ENCODE peak calls at places on chromosomes 4 and X, in six cellular contexts. One of them, this sample, is unnamed. For H3K4me1, the result is how much of the 10 kb centered on the place peaks cover.

GRCh38 chr4:24862073-24862751 is 50.6 kb downstream of the CCDC149 start:
- DNase-seq in tibial nerve: no peak
- DNase-seq in transverse colon: no peak
- DNase-seq in K562: no peak
- DNase-seq in A549: no peak
- DNase-seq in stomach: no peak
- DNase-seq in this sample: no peak

GRCh38 chrX:9997041-9997440 is 29.9 kb downstream of the CLDN34 start:
- DNase-seq in tibial nerve: no peak
- DNase-seq in transverse colon: no peak
- DNase-seq in K562: no peak
- DNase-seq in A549: no peak
- DNase-seq in stomach: no peak
- DNase-seq in this sample: no peak

GRCh38 chrX:21700967-21701366 is 42.8 kb upstream of the KLHL34 start:
- DNase-seq in tibial nerve: no peak
- DNase-seq in transverse colon: no peak
- DNase-seq in K562: no peak
- DNase-seq in A549: no peak
- DNase-seq in stomach: no peak
- DNase-seq in this sample: no peak

GRCh38 chrX:46587753-46588171 is 14.2 kb downstream of the CHST7 start:
- DNase-seq in tibial nerve: peak
- DNase-seq in transverse colon: no peak
- DNase-seq in K562: no peak
- DNase-seq in A549: no peak
- DNase-seq in stomach: no peak
- DNase-seq in this sample: no peak

GRCh38 chr4:54958236-54958635 is 167.2 kb downstream of the KDR start:
- DNase-seq in tibial nerve: no peak
- DNase-seq in transverse colon: no peak
- DNase-seq in K562: no peak
- DNase-seq in A549: no peak
- DNase-seq in stomach: no peak
- DNase-seq in this sample: no peak

GRCh38 chrX:109827772-109828171 is 94.7 kb upstream of the ACSL4 start:
- DNase-seq in tibial nerve: no peak
- DNase-seq in transverse colon: no peak
- DNase-seq in K562: no peak
- DNase-seq in A549: no peak
- DNase-seq in stomach: no peak
- DNase-seq in this sample: no peak

GRCh38 chrX:56057325-56057724 is 174.8 kb upstream of the KLF8 start:
- DNase-seq in tibial nerve: no peak
- DNase-seq in transverse colon: no peak
- DNase-seq in K562: no peak
- DNase-seq in A549: no peak
- DNase-seq in stomach: no peak
- DNase-seq in this sample: no peak

GRCh38 chr4:3287271-3287971 is 5.4 kb upstream of the RGS12 start:
- DNase-seq in tibial nerve: no peak
- DNase-seq in transverse colon: no peak
- DNase-seq in K562: no peak
- DNase-seq in A549: no peak
- DNase-seq in stomach: peak
- DNase-seq in this sample: no peak

GRCh38 chr4:79046191-79046590 is 107.0 kb upstream of the PAQR3 start:
- DNase-seq in tibial nerve: no peak
- DNase-seq in transverse colon: no peak
- DNase-seq in K562: no peak
- DNase-seq in A549: no peak
- DNase-seq in stomach: no peak
- DNase-seq in this sample: no peak

GRCh38 chrX:9659571-9660195 is 106.0 kb downstream of the GPR143 start:
- DNase-seq in tibial nerve: no peak
- DNase-seq in transverse colon: no peak
- DNase-seq in K562: no peak
- DNase-seq in A549: no peak
- DNase-seq in stomach: no peak
- DNase-seq in this sample: no peak

GRCh38 chr4:76588268-76588667 is 153.2 kb downstream of the SHROOM3 start:
- DNase-seq in tibial nerve: no peak
- DNase-seq in transverse colon: no peak
- DNase-seq in K562: no peak
- DNase-seq in A549: no peak
- DNase-seq in stomach: no peak
- DNase-seq in this sample: no peak
- H3K27ac ChIP-seq in tibial nerve: no peak
- H3K27ac ChIP-seq in transverse colon: peak
- H3K27ac ChIP-seq in K562: no peak
- H3K27ac ChIP-seq in A549: peak
- H3K27ac ChIP-seq in stomach: peak
- H3K27ac ChIP-seq in this sample: peak

DNA sequence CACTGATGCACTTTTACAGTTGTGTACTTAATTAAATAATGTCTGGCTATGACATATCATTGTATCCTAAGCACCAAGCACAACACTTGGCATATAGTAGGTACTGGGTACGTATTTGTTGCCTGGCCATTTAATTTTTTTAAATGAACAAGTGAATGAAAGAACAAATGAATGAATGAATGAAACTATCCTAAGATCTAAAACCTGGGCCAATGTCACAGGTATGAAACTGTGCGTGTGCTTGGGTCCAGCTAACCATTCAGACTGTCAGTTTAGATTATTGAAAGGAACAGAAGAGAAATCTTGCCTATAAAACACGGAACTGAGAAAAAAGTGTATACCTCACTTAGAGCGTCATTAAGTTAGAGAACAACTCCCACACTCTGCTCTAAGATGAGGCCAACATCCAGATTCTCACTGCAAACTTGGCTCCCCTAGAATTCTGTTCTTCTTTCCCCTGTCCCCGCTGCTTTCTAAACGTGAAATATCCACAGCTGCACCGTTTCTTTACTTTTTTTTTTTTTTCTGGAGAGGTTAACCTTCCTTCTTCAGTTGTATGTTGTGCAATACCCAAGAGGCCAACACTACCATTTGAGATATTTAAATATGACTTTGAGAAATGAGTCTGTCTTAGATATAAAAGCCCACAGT is 17.3 kb upstream of the SEL1L3 start:
- DNase-seq in tibial nerve: no peak
- DNase-seq in transverse colon: no peak
- DNase-seq in K562: no peak
- DNase-seq in A549: no peak
- DNase-seq in stomach: no peak
- DNase-seq in this sample: no peak
- H3K4me1 ChIP-seq in tibial nerve: under half
- H3K4me1 ChIP-seq in transverse colon: under half
- H3K4me1 ChIP-seq in K562: under half
- H3K4me1 ChIP-seq in A549: under half
- H3K4me1 ChIP-seq in stomach: under half
- H3K4me1 ChIP-seq in this sample: under half

GRCh38 chr4:173214661-173215060 is 46.0 kb downstream of the GALNT7 start:
- DNase-seq in tibial nerve: no peak
- DNase-seq in transverse colon: no peak
- DNase-seq in K562: no peak
- DNase-seq in A549: no peak
- DNase-seq in stomach: peak
- DNase-seq in this sample: no peak
- TF ChIP-seq EP300 in tibial nerve: no peak
- TF ChIP-seq EP300 in transverse colon: no peak
- TF ChIP-seq EP300 in K562: no peak
- TF ChIP-seq EP300 in A549: no peak
- TF ChIP-seq EP300 in stomach: no peak
- TF ChIP-seq EP300 in this sample: no peak

DNA sequence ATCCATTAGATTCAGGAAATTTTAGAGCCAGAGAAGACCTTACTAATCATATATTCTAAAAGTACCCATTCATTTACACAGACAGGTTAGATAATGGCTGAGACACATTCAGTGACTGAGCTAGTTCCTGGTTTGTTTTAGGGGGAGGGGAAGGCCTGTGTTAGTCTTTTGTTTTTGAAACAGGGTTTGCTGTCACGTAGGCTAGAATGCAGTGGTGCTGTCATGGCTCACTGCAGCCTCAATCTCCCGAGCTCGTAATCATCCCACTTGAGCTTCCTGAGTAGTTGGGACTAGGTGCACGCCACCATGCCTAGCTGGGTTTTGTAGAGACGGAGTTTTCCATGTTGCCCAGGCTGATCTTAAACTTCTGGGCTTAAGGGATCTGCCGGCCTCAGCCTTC is 10.1 kb downstream of the RBPJ start:
- DNase-seq in tibial nerve: no peak
- DNase-seq in transverse colon: no peak
- DNase-seq in K562: no peak
- DNase-seq in A549: no peak
- DNase-seq in stomach: no peak
- DNase-seq in this sample: no peak
- H3K27ac ChIP-seq in tibial nerve: no peak
- H3K27ac ChIP-seq in transverse colon: no peak
- H3K27ac ChIP-seq in K562: no peak
- H3K27ac ChIP-seq in A549: no peak
- H3K27ac ChIP-seq in stomach: no peak
- H3K27ac ChIP-seq in this sample: no peak

DNA sequence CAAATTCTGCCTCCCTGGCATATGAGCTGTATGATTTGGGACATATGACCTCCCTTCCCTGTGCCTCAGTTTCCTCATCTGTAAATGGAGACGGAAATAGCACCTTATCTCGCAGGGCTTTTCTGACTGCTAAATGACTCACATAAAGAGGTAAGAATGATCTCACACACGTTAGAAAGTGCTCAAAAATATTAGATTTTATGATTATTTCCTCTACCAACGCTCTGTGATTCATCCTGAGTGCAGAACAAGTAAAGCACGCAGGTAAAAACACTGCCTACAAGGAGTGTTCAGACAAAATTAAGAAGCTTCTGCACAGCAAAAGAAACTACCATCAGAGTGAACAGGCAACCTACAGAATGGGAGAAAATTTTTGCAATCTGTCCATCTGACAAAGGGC is 21.1 kb downstream of the ACSL1 start:
- DNase-seq in tibial nerve: no peak
- DNase-seq in transverse colon: no peak
- DNase-seq in K562: no peak
- DNase-seq in A549: no peak
- DNase-seq in stomach: no peak
- DNase-seq in this sample: no peak
- H3K4me1 ChIP-seq in tibial nerve: under half
- H3K4me1 ChIP-seq in transverse colon: under half
- H3K4me1 ChIP-seq in K562: under half
- H3K4me1 ChIP-seq in A549: under half
- H3K4me1 ChIP-seq in stomach: half or more
- H3K4me1 ChIP-seq in this sample: half or more